ENCODE peak calls at places on chromosomes 12 and 14, in five cellular contexts. One of them, this sample, is unnamed.

GRCh38 chr14:38330262-38330661 is 74.4 kb upstream of the CLEC14A start:
- ATAC-seq in HepG2: no peak
- ATAC-seq in K562: no peak
- ATAC-seq in upper lobe of left lung: no peak
- ATAC-seq in HCT116: no peak
- ATAC-seq in this sample: no peak

GRCh38 chr14:61304678-61305077 is 16.7 kb upstream of the PRKCH start:
- ATAC-seq in K562: no peak
- ATAC-seq in upper lobe of left lung: no peak
- ATAC-seq in HCT116: no peak
- ATAC-seq in HepG2: no peak
- ATAC-seq in this sample: no peak

GRCh38 chr14:71762575-71762974 is 169.7 kb upstream of the RGS6 start:
- ATAC-seq in K562: no peak
- ATAC-seq in HCT116: no peak
- ATAC-seq in upper lobe of left lung: no peak
- ATAC-seq in HepG2: no peak
- ATAC-seq in this sample: no peak

GRCh38 chr14:76726551-76726961 is 34.7 kb upstream of the VASH1 start:
- ATAC-seq in HepG2: no peak
- ATAC-seq in upper lobe of left lung: no peak
- ATAC-seq in K562: peak
- ATAC-seq in HCT116: no peak
- ATAC-seq in this sample: no peak

GRCh38 chr12:10288989-10289388 is 18.7 kb upstream of the KLRD1 start:
- ATAC-seq in HCT116: no peak
- ATAC-seq in HepG2: no peak
- ATAC-seq in K562: no peak
- ATAC-seq in upper lobe of left lung: no peak
- ATAC-seq in this sample: no peak

GRCh38 chr14:58501214-58501816 is 73.8 kb downstream of the KIAA0586 start:
- ATAC-seq in HepG2: peak
- ATAC-seq in upper lobe of left lung: peak
- ATAC-seq in HCT116: peak
- ATAC-seq in K562: peak
- ATAC-seq in this sample: no peak

GRCh38 chr12:51403744-51404143 is 12.5 kb upstream of the GALNT6 start:
- ATAC-seq in HepG2: no peak
- ATAC-seq in K562: no peak
- ATAC-seq in upper lobe of left lung: peak
- ATAC-seq in HCT116: no peak
- ATAC-seq in this sample: no peak

GRCh38 chr12:9103050-9103854 is 12.5 kb downstream of the A2M start:
- ATAC-seq in HCT116: no peak
- ATAC-seq in HepG2: no peak
- ATAC-seq in K562: no peak
- ATAC-seq in upper lobe of left lung: no peak
- ATAC-seq in this sample: no peak

GRCh38 chr12:96015672-96016071 is 19.5 kb upstream of the HAL start:
- ATAC-seq in K562: peak
- ATAC-seq in upper lobe of left lung: peak
- ATAC-seq in HepG2: peak
- ATAC-seq in HCT116: peak
- ATAC-seq in this sample: peak

GRCh38 chr12:25714219-25714984 is 161.3 kb upstream of the LMNTD1 start:
- ATAC-seq in upper lobe of left lung: no peak
- ATAC-seq in K562: no peak
- ATAC-seq in HCT116: no peak
- ATAC-seq in HepG2: no peak
- ATAC-seq in this sample: no peak

GRCh38 chr14:81247271-81247766 is 26.6 kb upstream of the GTF2A1 start:
- ATAC-seq in K562: peak
- ATAC-seq in HCT116: no peak
- ATAC-seq in upper lobe of left lung: no peak
- ATAC-seq in HepG2: peak
- ATAC-seq in this sample: no peak

GRCh38 chr12:80161612-80162011 is 62.3 kb downstream of the OTOGL start:
- ATAC-seq in K562: no peak
- ATAC-seq in HepG2: no peak
- ATAC-seq in upper lobe of left lung: no peak
- ATAC-seq in HCT116: no peak
- ATAC-seq in this sample: no peak

GRCh38 chr12:113329022-113329790 is 5.7 kb downstream of the SLC8B1 start:
- ATAC-seq in upper lobe of left lung: no peak
- ATAC-seq in HepG2: no peak
- ATAC-seq in K562: no peak
- ATAC-seq in HCT116: no peak
- ATAC-seq in this sample: no peak

GRCh38 chr12:20508962-20509361 is 140.6 kb downstream of the PDE3A start:
- ATAC-seq in HepG2: no peak
- ATAC-seq in K562: no peak
- ATAC-seq in upper lobe of left lung: no peak
- ATAC-seq in HCT116: no peak
- ATAC-seq in this sample: no peak

GRCh38 chr12:40618621-40619020 is 73.6 kb upstream of the CNTN1 start:
- ATAC-seq in HepG2: no peak
- ATAC-seq in upper lobe of left lung: no peak
- ATAC-seq in HCT116: no peak
- ATAC-seq in K562: no peak
- ATAC-seq in this sample: no peak

GRCh38 chr12:38269897-38270296 is 46.7 kb upstream of the ALG10B start:
- ATAC-seq in upper lobe of left lung: no peak
- ATAC-seq in K562: no peak
- ATAC-seq in HepG2: no peak
- ATAC-seq in HCT116: no peak
- ATAC-seq in this sample: no peak

GRCh38 chr14:57293851-57294837 is 25.4 kb downstream of the AP5M1 start:
- ATAC-seq in HepG2: no peak
- ATAC-seq in HCT116: no peak
- ATAC-seq in K562: no peak
- ATAC-seq in upper lobe of left lung: no peak
- ATAC-seq in this sample: no peak

GRCh38 chr14:68563256-68564131 is 229.4 kb downstream of the ZFP36L1 start:
- ATAC-seq in K562: no peak
- ATAC-seq in upper lobe of left lung: peak
- ATAC-seq in HCT116: no peak
- ATAC-seq in HepG2: peak
- ATAC-seq in this sample: peak

DNA sequence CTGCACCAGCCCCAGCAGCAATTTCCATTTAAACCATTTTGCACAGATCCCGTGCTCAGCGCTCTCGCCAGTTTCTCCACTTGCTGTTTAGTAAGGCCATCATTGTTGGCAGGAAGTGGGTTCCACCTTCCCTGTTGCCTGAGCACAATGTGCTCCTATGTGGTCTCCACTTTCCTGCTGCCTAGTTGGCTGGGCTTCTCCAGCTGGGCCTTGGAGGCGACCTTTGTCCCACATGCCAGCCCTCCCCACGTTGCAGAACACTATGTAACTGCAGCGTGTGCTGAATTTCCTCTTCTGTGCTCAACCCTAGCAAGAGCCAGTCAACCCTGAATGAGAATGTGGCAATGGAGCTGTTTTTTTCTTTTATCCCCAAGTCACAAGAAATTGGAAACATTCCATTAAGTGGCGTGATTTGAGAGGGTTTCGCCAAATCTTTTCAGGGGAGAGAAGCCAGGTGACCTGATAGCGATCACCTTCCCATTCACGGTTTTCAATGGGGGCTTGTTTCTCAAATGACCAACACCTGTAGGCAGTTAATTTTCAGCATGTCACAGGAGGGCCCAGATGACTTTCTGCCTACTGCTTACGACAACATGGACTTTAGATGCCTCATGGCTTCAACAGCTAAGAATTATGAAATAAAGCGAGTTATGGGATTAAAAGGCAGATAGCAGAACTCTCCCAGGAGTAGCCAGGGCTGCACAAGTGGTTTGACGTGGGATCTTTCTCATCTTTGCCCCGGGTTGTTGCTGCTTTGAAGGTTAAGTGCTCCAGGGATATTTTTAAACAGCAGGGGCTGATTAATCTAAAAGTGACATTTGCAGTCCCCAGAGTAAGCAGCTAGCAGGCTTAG is at the start of gene ACACB:
- ATAC-seq in upper lobe of left lung: peak
- ATAC-seq in K562: no peak
- ATAC-seq in HepG2: peak
- ATAC-seq in HCT116: no peak
- ATAC-seq in this sample: peak
- TF ChIP-seq POLR2AphosphoS5 in upper lobe of left lung: peak
- TF ChIP-seq POLR2AphosphoS5 in K562: no peak
- TF ChIP-seq POLR2AphosphoS5 in HepG2: peak
- TF ChIP-seq POLR2AphosphoS5 in HCT116: no peak
- TF ChIP-seq POLR2AphosphoS5 in this sample: peak

GRCh38 chr12:6343518-6343917 is 1.6 kb upstream of the TNFRSF1A start:
- ATAC-seq in upper lobe of left lung: no peak
- ATAC-seq in K562: no peak
- ATAC-seq in HCT116: no peak
- ATAC-seq in HepG2: peak
- ATAC-seq in this sample: no peak

GRCh38 chr12:6345319-6346071 is 3.6 kb upstream of the TNFRSF1A start:
- ATAC-seq in HepG2: peak
- ATAC-seq in upper lobe of left lung: no peak
- ATAC-seq in HCT116: peak
- ATAC-seq in K562: peak
- ATAC-seq in this sample: no peak

GRCh38 chr12:6346942-6347341 is 5.1 kb upstream of the TNFRSF1A start:
- ATAC-seq in HepG2: no peak
- ATAC-seq in HCT116: no peak
- ATAC-seq in upper lobe of left lung: no peak
- ATAC-seq in K562: no peak
- ATAC-seq in this sample: no peak

GRCh38 chr12:6347367-6348338 is 5.8 kb upstream of the TNFRSF1A start:
- ATAC-seq in K562: no peak
- ATAC-seq in HepG2: no peak
- ATAC-seq in upper lobe of left lung: peak
- ATAC-seq in HCT116: no peak
- ATAC-seq in this sample: peak

DNA sequence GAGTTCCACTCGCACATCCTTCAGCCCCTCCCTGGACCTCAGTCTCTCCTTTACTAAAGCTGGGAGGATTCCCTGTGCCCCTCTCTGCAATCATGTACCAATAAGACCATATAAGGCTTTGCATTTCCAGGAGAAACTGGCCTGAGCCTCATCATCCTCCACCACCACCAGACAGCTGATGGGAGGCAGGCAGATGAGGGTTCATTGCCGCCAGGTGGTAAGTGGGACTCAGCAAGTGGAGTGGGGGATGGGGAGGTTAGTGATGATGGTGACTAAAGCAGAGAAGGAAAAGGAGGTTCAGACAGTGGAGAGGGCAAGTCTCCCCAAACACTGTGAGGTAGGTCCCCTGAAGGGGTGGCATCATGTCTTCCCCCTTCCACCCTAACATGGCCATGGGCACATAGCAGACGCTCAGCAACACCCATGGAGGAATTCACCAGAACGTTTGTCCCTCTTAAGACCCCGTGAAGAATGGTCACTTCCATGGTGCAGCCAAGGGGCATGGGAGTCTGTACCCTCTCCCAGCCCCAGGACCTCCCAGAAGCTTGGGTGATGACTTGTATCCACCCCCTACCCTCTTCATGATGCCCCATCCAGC is 4.5 kb upstream of the TNFRSF1A start:
- ATAC-seq in K562: no peak
- ATAC-seq in HCT116: no peak
- ATAC-seq in HepG2: no peak
- ATAC-seq in upper lobe of left lung: no peak
- ATAC-seq in this sample: no peak
- TF ChIP-seq POLR2AphosphoS5 in K562: no peak
- TF ChIP-seq POLR2AphosphoS5 in HCT116: peak
- TF ChIP-seq POLR2AphosphoS5 in HepG2: no peak
- TF ChIP-seq POLR2AphosphoS5 in upper lobe of left lung: no peak
- TF ChIP-seq POLR2AphosphoS5 in this sample: no peak

DNA sequence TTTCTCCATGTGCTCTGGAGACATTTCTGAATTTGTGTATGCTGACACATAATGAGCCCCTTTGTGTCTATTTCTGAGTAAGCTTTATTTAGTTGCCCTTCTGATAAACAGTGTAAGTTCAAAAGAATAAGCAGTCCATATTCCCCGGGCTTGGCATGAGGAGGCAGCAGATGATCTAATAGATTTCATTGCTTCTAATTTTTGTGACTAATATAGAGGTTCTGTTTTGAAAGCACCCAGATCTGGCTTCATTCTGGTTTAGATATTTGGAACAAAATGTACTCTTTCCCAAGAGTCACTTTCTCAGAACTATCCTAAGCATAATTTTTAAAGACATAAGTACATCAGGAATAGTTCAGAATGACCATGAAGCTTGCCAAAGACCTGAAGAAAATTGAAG is 290.9 kb downstream of the BTG1 start:
- ATAC-seq in upper lobe of left lung: no peak
- ATAC-seq in K562: no peak
- ATAC-seq in HCT116: no peak
- ATAC-seq in HepG2: no peak
- ATAC-seq in this sample: peak
- TF ChIP-seq POLR2AphosphoS5 in upper lobe of left lung: peak
- TF ChIP-seq POLR2AphosphoS5 in K562: no peak
- TF ChIP-seq POLR2AphosphoS5 in HCT116: no peak
- TF ChIP-seq POLR2AphosphoS5 in HepG2: no peak
- TF ChIP-seq POLR2AphosphoS5 in this sample: peak

DNA sequence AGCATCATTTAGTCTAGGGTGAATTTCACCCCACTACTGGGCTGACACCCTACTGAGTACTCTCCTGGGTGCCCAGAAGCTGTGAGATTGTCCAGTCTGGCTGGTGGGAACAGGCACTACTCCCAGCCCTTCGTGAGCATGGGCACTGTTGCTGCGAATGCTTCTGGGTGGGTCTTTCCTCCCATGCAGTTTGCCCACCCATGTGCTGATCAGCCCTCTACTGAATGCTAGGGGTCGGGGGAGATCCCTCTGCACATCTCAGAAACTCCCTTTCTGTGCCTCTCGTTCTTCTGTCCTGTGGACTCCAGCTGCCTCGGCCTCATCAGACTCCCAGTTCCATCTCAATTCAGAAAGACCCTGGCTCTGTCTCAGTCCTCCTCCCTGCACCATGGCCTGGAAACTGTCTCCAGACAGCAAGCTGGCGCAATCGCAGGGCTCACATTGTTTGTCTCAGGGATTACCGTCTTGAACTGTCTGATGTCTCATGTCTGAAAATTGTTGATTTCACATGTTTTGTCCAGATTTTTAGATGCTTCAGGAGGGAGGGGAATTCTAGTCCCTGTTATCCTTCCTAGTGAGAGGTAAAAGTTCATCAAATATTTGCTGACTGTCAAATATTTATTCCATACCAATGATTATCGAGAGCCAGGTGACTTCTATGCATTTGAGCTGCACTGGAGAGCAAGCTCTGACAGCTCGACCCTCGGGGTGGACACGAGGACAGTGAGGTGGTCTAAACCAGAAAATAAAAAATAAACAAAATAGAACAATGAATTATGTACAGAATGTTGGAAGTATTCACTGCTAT is 316.6 kb upstream of the RTL1 start:
- ATAC-seq in upper lobe of left lung: no peak
- ATAC-seq in K562: no peak
- ATAC-seq in HepG2: no peak
- ATAC-seq in HCT116: no peak
- ATAC-seq in this sample: no peak
- TF ChIP-seq POLR2AphosphoS5 in upper lobe of left lung: no peak
- TF ChIP-seq POLR2AphosphoS5 in K562: no peak
- TF ChIP-seq POLR2AphosphoS5 in HepG2: no peak
- TF ChIP-seq POLR2AphosphoS5 in HCT116: no peak
- TF ChIP-seq POLR2AphosphoS5 in this sample: no peak

This sample was measured in gastroesophageal sphincter.